ENCODE peak calls at places on chromosome 19, in six cellular contexts. N is PC-3, B is Calu3, D is OCI-LY7, C is fibroblast of the aortic adventitia, J is GM13977. H is an unnamed sample.

GRCh38 chr19:15790096-15790495 is 2.6 kb downstream of the OR10H5 start:
- DNase-seq in N (peak), B (no peak), D (no peak), C (no peak), J (no peak), H (no peak)

GRCh38 chr19:12052571-12053169 is at the start of gene ZNF878:
- DNase-seq in N (peak), B (peak), D (peak), C (peak), J (peak), H (peak)

GRCh38 chr19:41478875-41479756 is 36.2 kb downstream of the ERICH4 start:
- DNase-seq in N (no peak), B (no peak), D (no peak), C (peak), J (no peak), H (no peak)

GRCh38 chr19:46764817-46765291 is 18.6 kb upstream of the STRN4 start:
- DNase-seq in N (no peak), B (peak), D (no peak), C (no peak), J (no peak), H (no peak)

GRCh38 chr19:3748965-3749364 is 12.5 kb downstream of the APBA3 start:
- DNase-seq in N (no peak), B (no peak), D (no peak), C (no peak), J (no peak), H (no peak)

GRCh38 chr19:54255105-54255775 is 1.8 kb downstream of the LILRB5 start:
- DNase-seq in N (no peak), B (no peak), D (no peak), C (no peak), J (no peak), H (no peak)

GRCh38 chr19:55067869-55068268 is 4.9 kb upstream of the RDH13 start:
- DNase-seq in N (no peak), B (no peak), D (no peak), C (no peak), J (no peak), H (no peak)

GRCh38 chr19:8615022-8615421 is 4.5 kb upstream of the ADAMTS10 start:
- DNase-seq in N (no peak), B (no peak), D (no peak), C (peak), J (no peak), H (no peak)

GRCh38 chr19:47122359-47123335 is 8.0 kb upstream of the SAE1 start:
- DNase-seq in N (peak), B (no peak), D (no peak), C (peak), J (no peak), H (peak)

GRCh38 chr19:12656899-12657571 is 9.5 kb downstream of the MAN2B1 start:
- DNase-seq in N (no peak), B (no peak), D (peak), C (no peak), J (peak), H (no peak)

GRCh38 chr19:28633223-28634030 is 579.5 kb downstream of the UQCRFS1 start:
- DNase-seq in N (peak), B (peak), D (peak), C (peak), J (peak), H (peak)

GRCh38 chr19:4083677-4084546 is 17.2 kb upstream of the ZBTB7A start:
- DNase-seq in N (peak), B (peak), D (peak), C (no peak), J (peak), H (no peak)

GRCh38 chr19:44517146-44517545 is 12.3 kb downstream of the CEACAM20 start:
- DNase-seq in N (no peak), B (no peak), D (no peak), C (no peak), J (no peak), H (no peak)

GRCh38 chr19:54388001-54388802 is 23.5 kb upstream of the LAIR1 start:
- DNase-seq in N (no peak), B (peak), D (peak), C (no peak), J (peak), H (no peak)

GRCh38 chr19:42293539-42293938 is 8.4 kb upstream of the PRR19 start:
- DNase-seq in N (no peak), B (no peak), D (no peak), C (no peak), J (no peak), H (no peak)

GRCh38 chr19:40578442-40578908 is 1.8 kb downstream of the SHKBP1 start:
- DNase-seq in N (peak), B (no peak), D (peak), C (peak), J (no peak), H (no peak)

GRCh38 chr19:50962245-50962644 is 7.1 kb downstream of the KLK6 start:
- DNase-seq in N (no peak), B (no peak), D (no peak), C (no peak), J (no peak), H (no peak)

GRCh38 chr19:49893135-49893534 is 3.6 kb downstream of the IL4I1 start:
- DNase-seq in N (no peak), B (no peak), D (no peak), C (no peak), J (no peak), H (no peak)

GRCh38 chr19:13150919-13151604 is 851 bp downstream of the IER2 start:
- DNase-seq in N (no peak), B (no peak), D (peak), C (no peak), J (peak), H (no peak)

GRCh38 chr19:54704928-54705327 is 19.3 kb upstream of the KIR3DL3 start:
- DNase-seq in N (no peak), B (no peak), D (no peak), C (no peak), J (no peak), H (no peak)

GRCh38 chr19:17109962-17110598 is 34.5 kb downstream of the MYO9B start:
- DNase-seq in N (no peak), B (no peak), D (no peak), C (no peak), J (peak), H (no peak)

GRCh38 chr19:19663292-19664120 is at the start of gene ATP13A1:
- DNase-seq in N (peak), B (peak), D (peak), C (peak), J (peak), H (peak)
- TF ChIP-seq CTCF in N (no peak), B (no peak), D (peak), C (peak), J (peak), H (peak)

DNA sequence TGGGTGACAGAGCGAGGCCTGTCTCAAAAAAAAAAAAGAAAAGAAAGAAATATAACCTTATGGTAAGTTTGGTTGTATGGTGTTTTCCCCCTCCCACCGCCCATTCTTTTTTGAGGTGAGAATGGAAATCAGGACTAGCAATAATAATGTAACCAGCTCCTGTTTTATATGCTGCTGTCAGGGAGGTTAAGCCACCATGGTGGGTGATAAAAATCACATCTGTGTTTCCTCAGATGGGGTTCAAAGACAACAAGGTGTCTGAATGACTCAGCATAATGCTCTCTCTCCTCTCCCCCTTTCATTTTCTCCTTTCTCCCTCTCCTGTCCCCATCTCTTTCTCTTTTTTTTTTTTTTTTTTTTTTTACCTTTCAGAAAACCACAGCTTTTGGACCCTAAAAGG is 28.3 kb upstream of the GARRE1 start:
- DNase-seq in N (no peak), B (no peak), D (no peak), C (no peak), J (peak), H (no peak)
- TF ChIP-seq CTCF in N (no peak), B (no peak), D (no peak), C (no peak), J (no peak), H (no peak)

GRCh38 chr19:19997656-19998268 is 41.5 kb downstream of the ZNF682 start:
- DNase-seq in N (no peak), B (no peak), D (peak), C (no peak), J (no peak), H (no peak)
- TF ChIP-seq CTCF in N (peak), B (no peak), D (peak), C (peak), J (peak), H (peak)

DNA sequence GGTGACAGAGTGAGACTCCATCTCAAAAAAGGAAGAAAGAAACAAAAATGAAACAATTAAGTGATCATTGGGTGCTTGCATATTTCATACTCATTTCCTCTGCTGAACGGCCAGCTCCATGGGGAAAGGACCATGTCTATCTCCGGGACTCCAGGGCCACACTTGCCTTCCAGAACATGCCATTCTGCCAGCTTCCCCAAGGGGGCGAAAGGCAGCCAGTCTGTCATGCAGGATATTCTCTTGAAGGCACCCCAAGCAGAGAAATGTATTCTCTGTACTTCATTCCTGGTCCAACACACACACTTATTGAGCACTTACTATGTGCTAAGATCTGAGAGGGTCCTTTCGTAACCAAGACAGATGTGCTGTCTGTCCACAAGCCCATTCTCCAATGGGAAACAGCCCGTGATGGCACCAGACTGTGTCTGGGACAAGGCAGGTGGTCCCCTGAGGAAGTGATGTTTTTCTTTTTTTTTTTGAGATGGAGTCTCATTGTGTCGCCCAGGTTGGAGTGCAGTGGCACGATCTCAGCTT is 10.2 kb upstream of the CARM1 start:
- DNase-seq in N (peak), B (peak), D (peak), C (no peak), J (peak), H (no peak)
- TF ChIP-seq CTCF in N (peak), B (peak), D (peak), C (peak), J (peak), H (peak)

GRCh38 chr19:36152061-36152885 is at the start of gene COX7A1:
- DNase-seq in N (no peak), B (no peak), D (no peak), C (peak), J (peak), H (peak)
- TF ChIP-seq CTCF in N (no peak), B (no peak), D (no peak), C (no peak), J (no peak), H (no peak)

GRCh38 chr19:56348289-56348877 is 33.7 kb upstream of the ZSCAN5A start:
- DNase-seq in N (peak), B (peak), D (peak), C (no peak), J (no peak), H (no peak)
- TF ChIP-seq CTCF in N (peak), B (no peak), D (peak), C (peak), J (peak), H (peak)

DNA sequence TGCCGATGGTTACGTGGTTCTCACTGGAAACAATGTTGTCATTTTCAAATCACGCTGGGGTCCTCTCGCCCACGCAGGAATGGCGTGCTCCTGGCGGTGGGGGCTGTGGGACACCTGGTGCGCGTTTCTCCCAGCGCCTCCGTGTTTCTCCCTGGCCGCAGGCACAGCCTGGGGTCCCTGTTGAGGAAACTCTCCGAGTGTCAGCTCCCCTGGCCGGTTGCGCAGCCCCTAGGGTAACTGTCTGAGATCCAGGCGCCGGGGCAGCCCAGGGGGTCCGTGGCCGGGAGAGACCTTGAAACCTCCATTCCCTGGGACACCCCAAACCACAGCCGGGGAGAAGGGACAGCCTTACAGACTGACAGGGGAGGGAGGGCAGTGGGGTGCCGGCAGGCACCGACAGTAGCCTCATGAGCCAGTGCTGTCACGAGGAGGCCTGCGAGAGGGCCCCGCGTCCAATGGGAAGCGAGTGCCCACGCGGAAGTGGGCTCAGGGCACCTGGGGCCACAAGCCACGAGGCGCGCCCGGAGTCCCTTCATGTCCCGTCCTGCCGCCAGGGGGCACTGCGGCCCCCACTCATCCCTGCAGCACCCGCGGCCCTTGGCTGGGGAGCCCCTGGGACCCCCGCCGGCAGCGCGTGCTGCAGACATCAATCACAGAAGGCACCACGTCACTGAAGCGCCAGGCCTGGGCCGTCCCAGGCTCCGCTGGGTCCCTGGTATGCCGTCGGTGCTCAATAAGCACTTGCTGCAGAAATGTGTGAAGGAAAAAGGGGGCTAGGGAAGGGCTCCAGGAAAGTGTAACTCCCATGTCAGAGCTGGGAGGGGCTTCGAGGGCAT is 9.5 kb downstream of the ADAMTSL5 start:
- DNase-seq in N (peak), B (peak), D (peak), C (peak), J (peak), H (no peak)
- TF ChIP-seq CTCF in N (peak), B (peak), D (peak), C (peak), J (peak), H (peak)

DNA sequence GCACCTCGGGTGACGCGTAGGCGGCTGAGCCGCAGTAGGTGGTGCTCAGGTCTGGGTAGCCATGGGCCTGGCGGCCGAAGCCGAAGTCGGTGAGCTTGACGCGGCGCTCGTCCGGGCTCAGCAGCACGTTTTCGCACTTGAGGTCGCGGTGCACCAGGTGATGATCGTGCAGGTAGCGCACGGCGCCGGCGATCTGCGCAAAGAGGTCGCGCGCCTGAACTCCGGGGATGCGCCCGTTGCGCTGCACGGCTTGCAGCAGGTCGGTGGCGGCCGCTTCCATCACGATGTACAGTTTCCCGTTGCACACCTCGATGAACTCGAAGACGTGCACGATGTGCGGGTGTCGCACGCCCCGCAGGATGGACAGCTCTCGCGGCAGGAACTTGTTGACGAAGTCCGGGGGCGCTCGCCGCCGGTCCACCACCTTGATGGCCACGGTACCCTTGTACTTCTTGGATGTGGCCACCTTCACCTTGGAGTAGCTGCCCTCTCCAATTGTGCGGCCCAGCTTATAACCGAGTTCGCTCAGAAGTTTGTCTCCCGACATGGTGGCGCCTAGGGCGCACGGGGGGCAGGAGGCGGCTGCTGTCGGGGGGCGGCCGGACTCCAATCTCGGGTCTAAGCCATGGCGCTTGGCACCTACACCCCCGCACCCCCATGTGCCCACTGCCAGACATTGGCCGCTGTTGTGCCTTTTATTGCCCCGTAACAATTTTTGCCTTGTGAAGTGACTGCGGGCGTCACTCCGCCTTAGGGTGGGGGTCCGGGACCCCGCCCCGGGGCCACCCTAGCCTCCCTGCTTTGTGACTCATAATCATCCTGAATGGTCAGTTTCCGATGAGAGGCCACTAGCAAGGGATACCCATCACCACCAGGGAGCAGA is at the start of gene TSSK6:
- DNase-seq in N (peak), B (no peak), D (no peak), C (no peak), J (no peak), H (no peak)
- TF ChIP-seq CTCF in N (peak), B (no peak), D (no peak), C (peak), J (no peak), H (peak)

H was measured in HFFc6.